ENCODE peak calls at places on chromosome 9, in seven cellular contexts. Q, H, L, N, K, S and B are unnamed samples. For H3K4me1, the result is how much of the 10 kb centered on the place peaks cover.

GRCh38 chr9:127116088-127116726 is 6.2 kb downstream of the ANGPTL2 start:
- DNase-seq in H (no peak), S (no peak), L (no peak), Q (no peak), K (no peak), N (no peak), B (no peak)

GRCh38 chr9:86036555-86036954 is 62.8 kb downstream of the GOLM1 start:
- DNase-seq in K (peak), L (no peak), N (no peak), S (no peak), H (no peak), Q (no peak), B (no peak)

GRCh38 chr9:136786451-136786850 is 4.7 kb upstream of the TMEM141 start:
- DNase-seq in Q (no peak), K (no peak), N (no peak), L (no peak), S (no peak), H (no peak), B (no peak)

GRCh38 chr9:115595951-115596742 is 478.2 kb upstream of the TNC start:
- DNase-seq in H (no peak), K (no peak), S (peak), N (no peak), L (peak), Q (no peak), B (no peak)

GRCh38 chr9:29740518-29740917 is 2167.2 kb upstream of the C9orf72 start:
- DNase-seq in N (no peak), H (no peak), L (no peak), K (no peak), Q (no peak), S (no peak), B (no peak)

GRCh38 chr9:2496934-2497333 is 124.7 kb upstream of the VLDLR start:
- DNase-seq in N (no peak), H (no peak), K (no peak), S (no peak), L (no peak), Q (no peak), B (no peak)

GRCh38 chr9:109452761-109453160 is 45.3 kb downstream of the PTPN3 start:
- DNase-seq in K (no peak), Q (no peak), L (no peak), H (no peak), N (no peak), S (no peak), B (no peak)

GRCh38 chr9:99852617-99853016 is 30.9 kb downstream of the NR4A3 start:
- DNase-seq in Q (no peak), N (no peak), K (no peak), L (no peak), H (no peak), S (no peak), B (no peak)

GRCh38 chr9:36092509-36093215 is 43.9 kb upstream of the GLIPR2 start:
- DNase-seq in Q (no peak), L (no peak), S (peak), N (no peak), K (peak), H (no peak), B (no peak)

GRCh38 chr9:121870271-121870670 is 218.8 kb downstream of the DAB2IP start:
- DNase-seq in L (no peak), H (no peak), Q (no peak), N (no peak), S (no peak), K (no peak), B (no peak)

GRCh38 chr9:114233806-114234205 is 78.5 kb downstream of the COL27A1 start:
- DNase-seq in S (no peak), L (no peak), N (no peak), Q (no peak), K (peak), H (no peak), B (no peak)

GRCh38 chr9:114237781-114238180 is 82.4 kb downstream of the COL27A1 start:
- DNase-seq in N (no peak), Q (no peak), L (no peak), K (no peak), S (no peak), H (no peak), B (no peak)

GRCh38 chr9:114237247-114237646 is 81.9 kb downstream of the COL27A1 start:
- DNase-seq in Q (no peak), H (no peak), S (no peak), K (no peak), L (no peak), N (no peak), B (no peak)

GRCh38 chr9:114236391-114237138 is 81.2 kb downstream of the COL27A1 start:
- DNase-seq in N (no peak), L (no peak), H (no peak), Q (no peak), S (no peak), K (no peak), B (no peak)

DNA sequence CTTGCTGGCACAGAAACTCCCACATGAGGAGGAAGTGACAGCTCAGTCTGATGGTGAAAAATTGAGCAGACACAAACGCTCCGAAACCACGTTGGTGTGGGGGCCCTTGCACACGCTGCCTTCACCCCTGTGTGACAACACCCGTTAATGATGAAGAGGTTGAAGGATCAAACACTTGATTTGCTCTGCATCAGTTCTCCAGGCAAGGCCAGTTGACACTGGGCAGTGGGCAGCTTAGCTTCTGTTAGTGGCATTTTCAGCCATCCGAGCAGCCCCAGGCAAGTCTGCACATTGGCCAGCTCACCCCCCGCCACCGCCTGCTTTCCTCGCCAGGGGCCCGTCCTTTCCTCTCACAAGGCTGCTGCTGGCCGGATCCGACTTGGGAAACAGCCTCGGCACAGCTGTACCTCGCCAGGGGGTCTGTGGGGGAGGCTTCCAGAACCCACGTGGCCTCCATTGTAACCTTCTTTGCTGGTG is 79.8 kb downstream of the COL27A1 start:
- DNase-seq in N (no peak), S (no peak), K (no peak), H (no peak), L (no peak), Q (no peak), B (no peak)
- H3K4me1 ChIP-seq in N (under half), S (under half), K (under half), H (under half), L (under half), Q (under half), B (under half)

GRCh38 chr9:134168731-134169130 is 4.4 kb upstream of the RNU6ATAC start:
- DNase-seq in L (no peak), Q (no peak), S (peak), N (no peak), K (no peak), H (no peak), B (no peak)
- TF ChIP-seq CTCF in L (peak), Q (peak), S (peak), N (no peak), K (no peak), H (peak), B (no peak)

GRCh38 chr9:134698111-134698510 is 56.5 kb downstream of the COL5A1 start:
- DNase-seq in K (no peak), H (no peak), N (no peak), L (no peak), S (no peak), Q (no peak), B (no peak)

GRCh38 chr9:134696433-134696832 is 54.8 kb downstream of the COL5A1 start:
- DNase-seq in H (no peak), K (no peak), S (no peak), Q (no peak), N (no peak), L (no peak), B (no peak)

GRCh38 chr9:134700636-134701350 is 59.2 kb downstream of the COL5A1 start:
- DNase-seq in S (no peak), Q (no peak), K (no peak), L (no peak), N (no peak), H (no peak), B (no peak)

GRCh38 chr9:134699343-134699740 is 57.7 kb downstream of the COL5A1 start:
- DNase-seq in N (no peak), H (no peak), S (no peak), K (no peak), L (no peak), Q (no peak), B (no peak)

GRCh38 chr9:134698587-134699342 is 57.2 kb downstream of the COL5A1 start:
- DNase-seq in Q (peak), H (peak), N (peak), K (peak), L (peak), S (peak), B (peak)
- H3K4me1 ChIP-seq in Q (under half), H (under half), N (under half), K (under half), L (under half), S (under half), B (under half)

GRCh38 chr9:129007035-129007765 is 20.9 kb downstream of the SH3GLB2 start:
- DNase-seq in S (no peak), Q (no peak), K (no peak), N (peak), L (no peak), H (no peak), B (no peak)
- TF ChIP-seq CTCF in S (no peak), Q (no peak), K (no peak), N (no peak), L (no peak), H (peak), B (no peak)

GRCh38 chr9:76370656-76371055 is 23.6 kb downstream of the RFK start:
- DNase-seq in K (no peak), N (no peak), S (no peak), H (no peak), L (no peak), Q (no peak), B (no peak)

GRCh38 chr9:76371901-76372300 is 22.3 kb downstream of the RFK start:
- DNase-seq in L (no peak), S (no peak), N (no peak), K (no peak), Q (no peak), H (no peak), B (no peak)

GRCh38 chr9:76373777-76374474 is 20.3 kb downstream of the RFK start:
- DNase-seq in N (no peak), Q (no peak), H (no peak), L (no peak), K (no peak), S (no peak), B (no peak)

GRCh38 chr9:76373173-76373771 is 21.0 kb downstream of the RFK start:
- DNase-seq in K (peak), H (no peak), S (no peak), N (no peak), Q (no peak), L (no peak), B (no peak)

DNA sequence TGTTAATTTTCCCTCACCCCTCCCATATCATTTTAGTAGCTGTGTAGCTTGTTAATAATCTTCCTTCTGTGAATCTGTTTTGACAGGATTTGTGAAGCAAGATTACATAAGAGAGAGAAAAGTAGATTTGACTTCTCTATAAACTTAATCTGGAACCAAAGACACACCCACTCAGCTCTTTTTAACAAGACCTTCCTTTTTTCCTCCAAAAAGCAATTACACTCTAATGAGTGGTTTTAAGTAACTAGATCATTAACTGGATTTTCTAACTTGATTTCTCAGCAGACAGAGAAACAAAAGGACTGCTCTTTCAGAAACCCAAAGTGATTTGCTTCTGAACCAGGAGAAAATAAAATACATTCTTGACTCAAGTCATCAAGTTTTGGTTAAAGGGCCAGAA is 21.9 kb downstream of the RFK start:
- DNase-seq in L (no peak), N (no peak), H (no peak), Q (no peak), S (no peak), K (no peak), B (no peak)
- H3K4me1 ChIP-seq in L (under half), N (under half), H (under half), Q (under half), S (under half), K (under half), B (under half)

GRCh38 chr9:87683751-87684626 is 41.9 kb upstream of the CTSL start:
- DNase-seq in S (peak), K (no peak), N (no peak), H (no peak), Q (no peak), L (no peak), B (no peak)
- TF ChIP-seq CTCF in S (no peak), K (no peak), N (no peak), H (no peak), Q (no peak), L (no peak), B (no peak)